ENCODE peak calls at places on chromosomes 11 and 22, in seven cellular contexts. One of them, this sample, is unnamed.

GRCh38 chr11:71304045-71304444 is 51.7 kb upstream of the SHANK2 start:
- DNase-seq in smooth muscle cell of the brain vasculature: no peak
- DNase-seq in H9: peak
- DNase-seq in ELR: no peak
- DNase-seq in NCI-H1930: no peak
- DNase-seq in stimulated activated naive CD8-positive, alpha-beta T cell treated with anti-CD3 and anti-CD28 coated beads, Interleukin-15, amount 100 ng/mL, for 72 hours: no peak
- DNase-seq in sciatic nerve: no peak
- DNase-seq in this sample: no peak

GRCh38 chr11:117502285-117502856 is 174.7 kb downstream of the CEP164 start:
- DNase-seq in smooth muscle cell of the brain vasculature: no peak
- DNase-seq in sciatic nerve: no peak
- DNase-seq in stimulated activated naive CD8-positive, alpha-beta T cell treated with anti-CD3 and anti-CD28 coated beads, Interleukin-15, amount 100 ng/mL, for 72 hours: no peak
- DNase-seq in H9: no peak
- DNase-seq in NCI-H1930: no peak
- DNase-seq in ELR: no peak
- DNase-seq in this sample: no peak

GRCh38 chr11:40841231-40841630 is 618.2 kb downstream of the LRRC4C start:
- DNase-seq in smooth muscle cell of the brain vasculature: no peak
- DNase-seq in sciatic nerve: no peak
- DNase-seq in NCI-H1930: no peak
- DNase-seq in H9: no peak
- DNase-seq in stimulated activated naive CD8-positive, alpha-beta T cell treated with anti-CD3 and anti-CD28 coated beads, Interleukin-15, amount 100 ng/mL, for 72 hours: no peak
- DNase-seq in ELR: no peak
- DNase-seq in this sample: no peak

GRCh38 chr11:122033631-122034030 is 82.4 kb downstream of the BLID start:
- DNase-seq in stimulated activated naive CD8-positive, alpha-beta T cell treated with anti-CD3 and anti-CD28 coated beads, Interleukin-15, amount 100 ng/mL, for 72 hours: no peak
- DNase-seq in NCI-H1930: no peak
- DNase-seq in sciatic nerve: no peak
- DNase-seq in H9: no peak
- DNase-seq in smooth muscle cell of the brain vasculature: no peak
- DNase-seq in ELR: no peak
- DNase-seq in this sample: no peak

GRCh38 chr22:39999144-39999757 is 4.5 kb downstream of the FAM83F start:
- DNase-seq in ELR: peak
- DNase-seq in NCI-H1930: no peak
- DNase-seq in H9: no peak
- DNase-seq in smooth muscle cell of the brain vasculature: no peak
- DNase-seq in sciatic nerve: no peak
- DNase-seq in stimulated activated naive CD8-positive, alpha-beta T cell treated with anti-CD3 and anti-CD28 coated beads, Interleukin-15, amount 100 ng/mL, for 72 hours: no peak
- DNase-seq in this sample: peak

GRCh38 chr11:42595856-42596255 is 715.9 kb upstream of the API5 start:
- DNase-seq in NCI-H1930: no peak
- DNase-seq in sciatic nerve: no peak
- DNase-seq in smooth muscle cell of the brain vasculature: no peak
- DNase-seq in H9: no peak
- DNase-seq in ELR: no peak
- DNase-seq in stimulated activated naive CD8-positive, alpha-beta T cell treated with anti-CD3 and anti-CD28 coated beads, Interleukin-15, amount 100 ng/mL, for 72 hours: no peak
- DNase-seq in this sample: no peak

GRCh38 chr11:64559351-64560138 is 31.5 kb upstream of the SLC22A12 start:
- DNase-seq in NCI-H1930: no peak
- DNase-seq in H9: peak
- DNase-seq in smooth muscle cell of the brain vasculature: no peak
- DNase-seq in stimulated activated naive CD8-positive, alpha-beta T cell treated with anti-CD3 and anti-CD28 coated beads, Interleukin-15, amount 100 ng/mL, for 72 hours: no peak
- DNase-seq in sciatic nerve: no peak
- DNase-seq in ELR: no peak
- DNase-seq in this sample: no peak

GRCh38 chr11:61121917-61122316 is 19.6 kb downstream of the CD5 start:
- DNase-seq in smooth muscle cell of the brain vasculature: no peak
- DNase-seq in NCI-H1930: no peak
- DNase-seq in ELR: no peak
- DNase-seq in sciatic nerve: no peak
- DNase-seq in stimulated activated naive CD8-positive, alpha-beta T cell treated with anti-CD3 and anti-CD28 coated beads, Interleukin-15, amount 100 ng/mL, for 72 hours: no peak
- DNase-seq in H9: no peak
- DNase-seq in this sample: no peak

GRCh38 chr11:76793834-76794291 is 10.7 kb downstream of the TSKU start:
- DNase-seq in ELR: no peak
- DNase-seq in H9: peak
- DNase-seq in stimulated activated naive CD8-positive, alpha-beta T cell treated with anti-CD3 and anti-CD28 coated beads, Interleukin-15, amount 100 ng/mL, for 72 hours: no peak
- DNase-seq in NCI-H1930: no peak
- DNase-seq in smooth muscle cell of the brain vasculature: no peak
- DNase-seq in sciatic nerve: no peak
- DNase-seq in this sample: no peak

GRCh38 chr11:106990322-106990721 is 28.0 kb downstream of the GUCY1A2 start:
- DNase-seq in smooth muscle cell of the brain vasculature: no peak
- DNase-seq in ELR: no peak
- DNase-seq in stimulated activated naive CD8-positive, alpha-beta T cell treated with anti-CD3 and anti-CD28 coated beads, Interleukin-15, amount 100 ng/mL, for 72 hours: no peak
- DNase-seq in NCI-H1930: no peak
- DNase-seq in sciatic nerve: no peak
- DNase-seq in H9: no peak
- DNase-seq in this sample: no peak

GRCh38 chr22:27133951-27134664 is 476.7 kb downstream of the MIAT start:
- DNase-seq in ELR: peak
- DNase-seq in sciatic nerve: no peak
- DNase-seq in smooth muscle cell of the brain vasculature: peak
- DNase-seq in H9: no peak
- DNase-seq in stimulated activated naive CD8-positive, alpha-beta T cell treated with anti-CD3 and anti-CD28 coated beads, Interleukin-15, amount 100 ng/mL, for 72 hours: peak
- DNase-seq in NCI-H1930: no peak
- DNase-seq in this sample: no peak

GRCh38 chr22:31124290-31124689 is 1.5 kb downstream of the INPP5J start:
- DNase-seq in stimulated activated naive CD8-positive, alpha-beta T cell treated with anti-CD3 and anti-CD28 coated beads, Interleukin-15, amount 100 ng/mL, for 72 hours: no peak
- DNase-seq in NCI-H1930: no peak
- DNase-seq in sciatic nerve: no peak
- DNase-seq in smooth muscle cell of the brain vasculature: no peak
- DNase-seq in H9: no peak
- DNase-seq in ELR: no peak
- DNase-seq in this sample: no peak

GRCh38 chr22:46085831-46086576 is 64.3 kb upstream of the PPARA start:
- DNase-seq in NCI-H1930: no peak
- DNase-seq in ELR: peak
- DNase-seq in smooth muscle cell of the brain vasculature: no peak
- DNase-seq in H9: no peak
- DNase-seq in stimulated activated naive CD8-positive, alpha-beta T cell treated with anti-CD3 and anti-CD28 coated beads, Interleukin-15, amount 100 ng/mL, for 72 hours: no peak
- DNase-seq in sciatic nerve: peak
- DNase-seq in this sample: peak

GRCh38 chr22:41284465-41284864 is 1.5 kb downstream of the RANGAP1 start:
- DNase-seq in H9: no peak
- DNase-seq in sciatic nerve: no peak
- DNase-seq in smooth muscle cell of the brain vasculature: no peak
- DNase-seq in stimulated activated naive CD8-positive, alpha-beta T cell treated with anti-CD3 and anti-CD28 coated beads, Interleukin-15, amount 100 ng/mL, for 72 hours: no peak
- DNase-seq in NCI-H1930: no peak
- DNase-seq in ELR: no peak
- DNase-seq in this sample: no peak

GRCh38 chr11:125275905-125276634 is 111.5 kb downstream of the PKNOX2 start:
- DNase-seq in H9: no peak
- DNase-seq in NCI-H1930: no peak
- DNase-seq in stimulated activated naive CD8-positive, alpha-beta T cell treated with anti-CD3 and anti-CD28 coated beads, Interleukin-15, amount 100 ng/mL, for 72 hours: no peak
- DNase-seq in sciatic nerve: no peak
- DNase-seq in ELR: no peak
- DNase-seq in smooth muscle cell of the brain vasculature: no peak
- DNase-seq in this sample: no peak

GRCh38 chr22:38930512-38930911 is 26.9 kb upstream of the APOBEC3A start:
- DNase-seq in H9: no peak
- DNase-seq in NCI-H1930: no peak
- DNase-seq in smooth muscle cell of the brain vasculature: no peak
- DNase-seq in sciatic nerve: no peak
- DNase-seq in ELR: no peak
- DNase-seq in stimulated activated naive CD8-positive, alpha-beta T cell treated with anti-CD3 and anti-CD28 coated beads, Interleukin-15, amount 100 ng/mL, for 72 hours: no peak
- DNase-seq in this sample: no peak

GRCh38 chr22:44707752-44708151 is 5.7 kb downstream of the PRR5 start:
- DNase-seq in sciatic nerve: no peak
- DNase-seq in stimulated activated naive CD8-positive, alpha-beta T cell treated with anti-CD3 and anti-CD28 coated beads, Interleukin-15, amount 100 ng/mL, for 72 hours: no peak
- DNase-seq in smooth muscle cell of the brain vasculature: no peak
- DNase-seq in ELR: peak
- DNase-seq in NCI-H1930: no peak
- DNase-seq in H9: no peak
- DNase-seq in this sample: no peak

GRCh38 chr11:32411937-32412615 is 23.3 kb downstream of the WT1 start:
- DNase-seq in stimulated activated naive CD8-positive, alpha-beta T cell treated with anti-CD3 and anti-CD28 coated beads, Interleukin-15, amount 100 ng/mL, for 72 hours: no peak
- DNase-seq in smooth muscle cell of the brain vasculature: no peak
- DNase-seq in ELR: no peak
- DNase-seq in sciatic nerve: no peak
- DNase-seq in H9: no peak
- DNase-seq in NCI-H1930: no peak
- DNase-seq in this sample: no peak

GRCh38 chr11:114399903-114400221 is 449 bp downstream of the C11orf71 start:
- DNase-seq in smooth muscle cell of the brain vasculature: no peak
- DNase-seq in ELR: no peak
- DNase-seq in sciatic nerve: no peak
- DNase-seq in H9: peak
- DNase-seq in NCI-H1930: peak
- DNase-seq in stimulated activated naive CD8-positive, alpha-beta T cell treated with anti-CD3 and anti-CD28 coated beads, Interleukin-15, amount 100 ng/mL, for 72 hours: no peak
- DNase-seq in this sample: peak

GRCh38 chr11:101096036-101096704 is 33.4 kb downstream of the PGR start:
- DNase-seq in stimulated activated naive CD8-positive, alpha-beta T cell treated with anti-CD3 and anti-CD28 coated beads, Interleukin-15, amount 100 ng/mL, for 72 hours: no peak
- DNase-seq in ELR: no peak
- DNase-seq in H9: no peak
- DNase-seq in sciatic nerve: no peak
- DNase-seq in smooth muscle cell of the brain vasculature: no peak
- DNase-seq in NCI-H1930: no peak
- DNase-seq in this sample: no peak